ENCODE peak calls at places on chromosome 10, in six cellular contexts. O is HepG2, J is GM12878, Q is HCT116, L is upper lobe of left lung, Z is K562. K is an unnamed sample.

GRCh38 chr10:62054825-62055224 is 153.3 kb downstream of the ARID5B start:
- ATAC-seq in J (peak), L (no peak), Z (no peak), O (no peak), Q (no peak), K (no peak)

GRCh38 chr10:43166207-43166878 is 28.1 kb downstream of the CSGALNACT2 start:
- ATAC-seq in J (peak), Z (no peak), O (no peak), L (no peak), Q (no peak), K (no peak)

GRCh38 chr10:1048732-1049424 is at the start of gene IDI1:
- ATAC-seq in L (peak), Z (peak), J (peak), O (peak), Q (peak), K (peak)

GRCh38 chr10:116768786-116769185 is 26.4 kb upstream of the HSPA12A start:
- ATAC-seq in Z (no peak), Q (no peak), L (no peak), O (no peak), J (no peak), K (no peak)

GRCh38 chr10:6600224-6600987 is 20.3 kb upstream of the PRKCQ start:
- ATAC-seq in L (no peak), Q (no peak), J (peak), Z (no peak), O (no peak), K (no peak)

GRCh38 chr10:46048152-46048551 is 2.1 kb upstream of the MSMB start:
- ATAC-seq in O (peak), Q (peak), J (no peak), L (no peak), Z (no peak), K (no peak)

GRCh38 chr10:17059197-17059688 is 70.4 kb downstream of the CUBN start:
- ATAC-seq in L (no peak), O (no peak), Z (no peak), J (no peak), Q (no peak), K (no peak)

GRCh38 chr10:110335314-110336064 is 30.8 kb upstream of the SMNDC1 start:
- ATAC-seq in L (no peak), Q (no peak), Z (no peak), J (peak), O (no peak), K (no peak)

GRCh38 chr10:42367532-42368230 is 270.7 kb downstream of the ZNF33B start:
- ATAC-seq in L (peak), Z (peak), O (peak), J (peak), Q (no peak), K (peak)

DNA sequence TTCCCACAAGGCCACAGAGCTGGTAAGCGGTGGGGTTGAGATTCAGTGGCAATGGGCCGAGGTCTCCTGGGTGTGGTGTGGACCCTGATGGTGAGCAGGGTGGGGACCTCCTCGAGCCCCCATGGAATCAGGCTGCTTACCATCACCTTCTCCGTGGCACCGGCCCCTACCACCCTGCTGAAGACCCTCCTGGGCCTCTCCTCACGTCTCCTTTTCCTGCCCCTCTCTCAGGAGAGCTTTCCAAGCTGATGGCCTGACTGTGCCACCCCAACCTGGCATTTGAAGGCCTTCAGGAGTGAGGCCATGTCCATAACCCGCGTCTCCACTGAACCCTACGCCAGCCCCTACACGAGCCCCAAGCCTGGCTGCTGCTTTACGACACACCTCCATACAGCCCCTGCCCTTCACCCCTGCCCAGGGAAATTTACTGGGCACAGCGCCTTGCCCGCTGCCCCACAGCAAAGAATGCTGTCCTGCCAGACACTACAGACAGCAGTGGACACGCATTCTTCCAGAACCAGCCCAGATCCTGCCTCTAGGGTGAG is 55.4 kb downstream of the ZRANB1 start:
- ATAC-seq in L (no peak), Z (no peak), J (no peak), Q (no peak), O (no peak), K (no peak)
- TF ChIP-seq POLR2AphosphoS5 in L (no peak), Z (no peak), J (no peak), Q (no peak), O (no peak), K (no peak)

GRCh38 chr10:114539623-114540022 is 118.5 kb downstream of the ABLIM1 start:
- ATAC-seq in O (no peak), J (no peak), L (no peak), Z (no peak), Q (no peak), K (no peak)

GRCh38 chr10:114537791-114538543 is 120.1 kb downstream of the ABLIM1 start:
- ATAC-seq in Q (no peak), L (no peak), J (no peak), O (no peak), Z (no peak), K (no peak)

GRCh38 chr10:114540191-114540590 is 117.9 kb downstream of the ABLIM1 start:
- ATAC-seq in Z (no peak), O (no peak), L (no peak), J (no peak), Q (no peak), K (no peak)

GRCh38 chr10:114541081-114541833 is 116.8 kb downstream of the ABLIM1 start:
- ATAC-seq in J (peak), Q (no peak), Z (no peak), O (no peak), L (peak), K (peak)

DNA sequence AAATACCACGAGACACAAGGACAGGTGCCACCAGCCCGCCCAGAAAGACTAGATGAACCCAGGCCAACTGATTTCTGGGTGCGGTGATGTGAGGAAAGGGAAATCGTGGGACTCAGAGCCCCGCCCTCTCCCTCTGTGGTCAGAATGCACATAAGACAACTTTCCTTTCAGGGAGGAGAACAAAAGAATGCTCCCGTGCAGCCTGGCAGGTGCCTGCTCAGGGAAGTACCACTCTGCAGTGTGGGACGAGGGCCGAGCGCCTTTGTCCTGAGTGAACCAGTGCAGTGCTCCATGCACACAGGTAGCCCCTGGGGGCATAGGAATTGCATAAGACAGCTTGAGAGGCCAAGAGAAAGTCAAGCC is 119.5 kb downstream of the ABLIM1 start:
- ATAC-seq in O (no peak), Q (no peak), L (no peak), Z (no peak), J (peak), K (no peak)
- H3K4me3 ChIP-seq in O (no peak), Q (no peak), L (no peak), Z (no peak), J (no peak), K (no peak)

DNA sequence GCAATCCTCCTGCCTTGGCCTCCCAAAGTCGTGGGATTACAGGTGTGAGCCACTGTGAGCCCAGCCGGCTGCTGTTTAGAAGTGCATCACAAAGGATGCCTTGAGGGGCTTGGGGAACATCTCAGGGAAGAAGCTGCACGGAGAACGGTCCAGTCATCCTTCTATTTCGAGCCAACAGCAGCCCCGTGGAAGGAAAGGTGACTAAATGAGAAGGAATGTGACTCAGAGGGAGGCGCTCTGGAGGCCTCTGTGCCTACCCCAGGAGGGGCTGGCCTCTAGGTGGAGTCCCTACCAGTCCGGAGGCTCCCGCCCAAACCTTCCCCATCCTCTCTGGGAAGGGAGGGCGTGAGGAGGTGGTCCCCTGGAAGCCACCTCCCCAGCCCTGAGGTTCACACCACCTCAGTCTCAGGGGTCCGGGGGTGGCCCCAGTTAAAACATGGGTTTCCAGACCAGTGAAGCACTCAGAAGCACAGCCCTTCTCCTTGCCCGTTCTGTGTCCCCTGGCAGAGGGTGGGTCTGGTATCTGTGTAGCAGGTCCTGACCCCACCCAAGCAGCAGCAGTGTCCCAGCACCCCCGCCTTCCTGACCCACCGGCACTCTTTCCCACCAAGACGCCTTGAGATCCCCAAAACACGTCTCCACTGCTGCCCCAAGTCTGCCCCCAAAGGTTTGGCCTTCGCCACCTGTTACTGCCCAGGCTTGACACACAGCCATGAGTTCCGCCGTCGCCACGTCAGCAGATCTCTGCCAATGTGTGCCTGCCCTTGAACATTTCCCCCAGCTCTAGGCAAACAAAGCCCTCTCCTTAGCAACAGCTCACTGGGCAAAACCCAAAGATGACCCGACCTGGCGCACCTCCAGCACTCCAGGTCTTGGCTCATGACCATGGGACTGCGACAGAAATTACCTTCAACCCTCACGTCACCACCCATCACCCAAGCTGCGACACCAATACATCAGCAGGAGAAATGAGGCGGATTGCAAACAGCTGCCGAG is 75.9 kb downstream of the CTBP2 start:
- ATAC-seq in Q (peak), O (peak), Z (peak), L (peak), J (no peak), K (peak)
- TF ChIP-seq POLR2A in Q (no peak), O (no peak), Z (no peak), L (no peak), J (no peak), K (no peak)

DNA sequence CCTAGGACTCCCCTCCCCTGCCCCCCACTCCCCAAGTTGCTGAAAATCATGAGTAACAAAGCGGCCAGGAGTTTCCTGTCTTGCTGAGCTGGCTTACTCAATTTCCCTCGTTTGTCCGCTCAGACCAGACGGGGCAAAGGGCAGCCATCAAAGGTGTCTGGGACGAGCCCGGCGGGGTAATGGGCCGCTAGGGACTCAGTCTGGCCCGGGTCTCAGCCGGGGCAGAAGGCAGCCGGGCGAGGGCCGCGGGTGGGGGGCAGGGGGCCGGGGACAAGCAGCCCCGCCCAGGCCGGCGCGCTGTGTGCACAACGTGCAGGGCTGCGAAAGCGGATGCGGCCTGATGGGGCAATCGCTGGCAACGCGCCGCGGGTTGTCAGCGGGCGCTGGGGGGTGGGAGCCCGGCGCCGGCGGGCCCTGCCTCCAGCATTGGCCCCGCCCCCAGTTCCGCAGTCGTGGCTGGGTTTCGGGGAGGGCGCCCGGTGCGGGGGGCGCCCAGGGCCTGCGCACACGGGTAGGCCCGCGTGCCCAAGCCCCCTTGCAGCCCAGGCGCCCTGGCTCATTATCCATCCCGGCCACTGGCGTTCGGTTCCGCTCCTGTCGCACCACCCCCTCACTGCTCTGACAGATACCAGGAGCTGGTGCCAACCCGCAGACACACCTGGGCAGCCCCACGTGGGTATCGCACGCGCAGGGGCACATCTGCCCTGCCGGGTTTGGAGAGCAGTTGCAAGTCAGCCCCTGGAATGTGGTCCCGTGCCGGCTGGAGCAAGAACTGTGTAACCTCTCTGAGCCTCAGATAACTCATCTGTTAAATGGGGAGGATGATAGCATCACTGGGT is 35.1 kb downstream of the DNAJB12 start:
- ATAC-seq in J (peak), Z (no peak), O (peak), L (peak), Q (peak), K (peak)
- TF ChIP-seq POLR2AphosphoS5 in J (no peak), Z (no peak), O (peak), L (peak), Q (peak), K (peak)